ENCODE peak calls at places on chromosomes 3 and 15, in seven cellular contexts. One of them, this sample, is unnamed.
A peak's percentile ranks its signal among the peaks of the same experiment; 100 is the strongest.

GRCh38 chr3:88000853-88001252 is 58.0 kb downstream of the CGGBP1 start:
- DNase-seq in stomach: no peak
- DNase-seq in progenitor cell of endocrine pancreas: no peak
- DNase-seq in B cell: peak; percentile 46
- DNase-seq in WTC11: peak; percentile 25
- DNase-seq in neural crest cell: peak; percentile 12
- DNase-seq in uterus: no peak
- DNase-seq in this sample: no peak

GRCh38 chr3:152574461-152575079 is 260.4 kb upstream of the P2RY1 start:
- DNase-seq in stomach: no peak
- DNase-seq in progenitor cell of endocrine pancreas: no peak
- DNase-seq in B cell: peak; percentile 50
- DNase-seq in WTC11: peak; percentile 47
- DNase-seq in neural crest cell: peak; percentile 9
- DNase-seq in uterus: peak; percentile 63
- DNase-seq in this sample: no peak

GRCh38 chr3:187586226-187586625 is 84.0 kb downstream of the SST start:
- DNase-seq in stomach: no peak
- DNase-seq in progenitor cell of endocrine pancreas: no peak
- DNase-seq in B cell: no peak
- DNase-seq in WTC11: no peak
- DNase-seq in neural crest cell: no peak
- DNase-seq in uterus: no peak
- DNase-seq in this sample: no peak

GRCh38 chr3:128343287-128344045 is 123.2 kb downstream of the DNAJB8 start:
- DNase-seq in stomach: peak; percentile 47
- DNase-seq in progenitor cell of endocrine pancreas: no peak
- DNase-seq in B cell: no peak
- DNase-seq in WTC11: no peak
- DNase-seq in neural crest cell: no peak
- DNase-seq in uterus: no peak
- DNase-seq in this sample: no peak

GRCh38 chr15:40052604-40053003 is 13.6 kb upstream of the SRP14 start:
- DNase-seq in stomach: no peak
- DNase-seq in progenitor cell of endocrine pancreas: no peak
- DNase-seq in B cell: no peak
- DNase-seq in WTC11: no peak
- DNase-seq in neural crest cell: no peak
- DNase-seq in uterus: no peak
- DNase-seq in this sample: no peak

GRCh38 chr15:49815937-49816336 is 195.1 kb downstream of the DTWD1 start:
- DNase-seq in stomach: no peak
- DNase-seq in progenitor cell of endocrine pancreas: no peak
- DNase-seq in B cell: no peak
- DNase-seq in WTC11: no peak
- DNase-seq in neural crest cell: no peak
- DNase-seq in uterus: peak; percentile 56
- DNase-seq in this sample: no peak

GRCh38 chr3:135226057-135226456 is 431.0 kb downstream of the EPHB1 start:
- DNase-seq in stomach: no peak
- DNase-seq in progenitor cell of endocrine pancreas: no peak
- DNase-seq in B cell: no peak
- DNase-seq in WTC11: no peak
- DNase-seq in neural crest cell: no peak
- DNase-seq in uterus: no peak
- DNase-seq in this sample: no peak

GRCh38 chr3:138549578-138549977 is 44.5 kb downstream of the CEP70 start:
- DNase-seq in stomach: no peak
- DNase-seq in progenitor cell of endocrine pancreas: no peak
- DNase-seq in B cell: no peak
- DNase-seq in WTC11: no peak
- DNase-seq in neural crest cell: no peak
- DNase-seq in uterus: no peak
- DNase-seq in this sample: no peak

GRCh38 chr3:149089395-149089794 is 3.1 kb upstream of the HLTF start:
- DNase-seq in stomach: no peak
- DNase-seq in progenitor cell of endocrine pancreas: no peak
- DNase-seq in B cell: no peak
- DNase-seq in WTC11: no peak
- DNase-seq in neural crest cell: no peak
- DNase-seq in uterus: no peak
- DNase-seq in this sample: no peak

GRCh38 chr3:72651498-72651897 is 196.7 kb downstream of the SHQ1 start:
- DNase-seq in stomach: no peak
- DNase-seq in progenitor cell of endocrine pancreas: no peak
- DNase-seq in B cell: no peak
- DNase-seq in WTC11: no peak
- DNase-seq in neural crest cell: no peak
- DNase-seq in uterus: no peak
- DNase-seq in this sample: no peak

GRCh38 chr3:186214670-186215069 is 105.8 kb upstream of the ETV5 start:
- DNase-seq in stomach: no peak
- DNase-seq in progenitor cell of endocrine pancreas: no peak
- DNase-seq in B cell: no peak
- DNase-seq in WTC11: no peak
- DNase-seq in neural crest cell: no peak
- DNase-seq in uterus: no peak
- DNase-seq in this sample: no peak

GRCh38 chr15:75785771-75786563 is 57.3 kb upstream of the UBE2Q2 start:
- DNase-seq in stomach: no peak
- DNase-seq in progenitor cell of endocrine pancreas: no peak
- DNase-seq in B cell: no peak
- DNase-seq in WTC11: peak; percentile 74
- DNase-seq in neural crest cell: peak; percentile 50
- DNase-seq in uterus: no peak
- DNase-seq in this sample: peak; percentile 44

GRCh38 chr15:60535743-60536142 is 56.8 kb upstream of the ICE2 start:
- DNase-seq in stomach: no peak
- DNase-seq in progenitor cell of endocrine pancreas: no peak
- DNase-seq in B cell: no peak
- DNase-seq in WTC11: no peak
- DNase-seq in neural crest cell: no peak
- DNase-seq in uterus: no peak
- DNase-seq in this sample: no peak

GRCh38 chr15:94582368-94582767 is 351.0 kb downstream of the MCTP2 start:
- DNase-seq in stomach: no peak
- DNase-seq in progenitor cell of endocrine pancreas: peak; percentile 28
- DNase-seq in B cell: no peak
- DNase-seq in WTC11: peak; percentile 54
- DNase-seq in neural crest cell: peak; percentile 30
- DNase-seq in uterus: peak; percentile 24
- DNase-seq in this sample: no peak

GRCh38 chr3:144665567-144666053 is 694.0 kb downstream of the DIPK2A start:
- DNase-seq in stomach: no peak
- DNase-seq in progenitor cell of endocrine pancreas: no peak
- DNase-seq in B cell: no peak
- DNase-seq in WTC11: no peak
- DNase-seq in neural crest cell: no peak
- DNase-seq in uterus: no peak
- DNase-seq in this sample: no peak

GRCh38 chr3:39178553-39178952 is 13.8 kb downstream of the XIRP1 start:
- DNase-seq in stomach: no peak
- DNase-seq in progenitor cell of endocrine pancreas: no peak
- DNase-seq in B cell: no peak
- DNase-seq in WTC11: no peak
- DNase-seq in neural crest cell: no peak
- DNase-seq in uterus: no peak
- DNase-seq in this sample: no peak

GRCh38 chr3:177679568-177680441 is 482.5 kb upstream of the TBL1XR1 start:
- DNase-seq in stomach: no peak
- DNase-seq in progenitor cell of endocrine pancreas: no peak
- DNase-seq in B cell: no peak
- DNase-seq in WTC11: no peak
- DNase-seq in neural crest cell: no peak
- DNase-seq in uterus: peak; percentile 56
- DNase-seq in this sample: no peak

GRCh38 chr3:137460944-137461343 is 303.2 kb upstream of the SOX14 start:
- DNase-seq in stomach: no peak
- DNase-seq in progenitor cell of endocrine pancreas: no peak
- DNase-seq in B cell: no peak
- DNase-seq in WTC11: no peak
- DNase-seq in neural crest cell: no peak
- DNase-seq in uterus: no peak
- DNase-seq in this sample: no peak

GRCh38 chr3:2356298-2356950 is 257.8 kb downstream of the CNTN4 start:
- DNase-seq in stomach: no peak
- DNase-seq in progenitor cell of endocrine pancreas: no peak
- DNase-seq in B cell: no peak
- DNase-seq in WTC11: no peak
- DNase-seq in neural crest cell: no peak
- DNase-seq in uterus: no peak
- DNase-seq in this sample: no peak

GRCh38 chr15:82572311-82572710 is 32.1 kb upstream of the RPS17 start:
- DNase-seq in stomach: no peak
- DNase-seq in progenitor cell of endocrine pancreas: no peak
- DNase-seq in B cell: no peak
- DNase-seq in WTC11: no peak
- DNase-seq in neural crest cell: no peak
- DNase-seq in uterus: no peak
- DNase-seq in this sample: no peak

GRCh38 chr15:84819291-84819768 is 2.2 kb downstream of the ALPK3 start:
- DNase-seq in stomach: no peak
- DNase-seq in progenitor cell of endocrine pancreas: no peak
- DNase-seq in B cell: no peak
- DNase-seq in WTC11: no peak
- DNase-seq in neural crest cell: no peak
- DNase-seq in uterus: no peak
- DNase-seq in this sample: no peak

GRCh38 chr3:67349551-67350174 is 304.7 kb downstream of the SUCLG2 start:
- DNase-seq in stomach: no peak
- DNase-seq in progenitor cell of endocrine pancreas: no peak
- DNase-seq in B cell: no peak
- DNase-seq in WTC11: no peak
- DNase-seq in neural crest cell: no peak
- DNase-seq in uterus: no peak
- DNase-seq in this sample: no peak

GRCh38 chr3:115040673-115041286 is 106.3 kb downstream of the ZBTB20 start:
- DNase-seq in stomach: peak; percentile 28
- DNase-seq in progenitor cell of endocrine pancreas: no peak
- DNase-seq in B cell: peak; percentile 40
- DNase-seq in WTC11: peak; percentile 16
- DNase-seq in neural crest cell: peak; percentile 9
- DNase-seq in uterus: peak; percentile 21
- DNase-seq in this sample: no peak

GRCh38 chr15:78925956-78926743 is 18.7 kb downstream of the CTSH start:
- DNase-seq in stomach: no peak
- DNase-seq in progenitor cell of endocrine pancreas: no peak
- DNase-seq in B cell: no peak
- DNase-seq in WTC11: no peak
- DNase-seq in neural crest cell: no peak
- DNase-seq in uterus: no peak
- DNase-seq in this sample: no peak
- TF ChIP-seq CTCF in stomach: no peak
- TF ChIP-seq CTCF in progenitor cell of endocrine pancreas: no peak
- TF ChIP-seq CTCF in B cell: no peak
- TF ChIP-seq CTCF in WTC11: no peak
- TF ChIP-seq CTCF in neural crest cell: no peak
- TF ChIP-seq CTCF in uterus: no peak
- TF ChIP-seq CTCF in this sample: no peak

GRCh38 chr15:80090879-80091503 is 31.5 kb downstream of the ZFAND6 start:
- DNase-seq in stomach: no peak
- DNase-seq in progenitor cell of endocrine pancreas: no peak
- DNase-seq in B cell: no peak
- DNase-seq in WTC11: no peak
- DNase-seq in neural crest cell: no peak
- DNase-seq in uterus: no peak
- DNase-seq in this sample: no peak
- TF ChIP-seq CTCF in stomach: peak; percentile 29
- TF ChIP-seq CTCF in progenitor cell of endocrine pancreas: peak; percentile 48
- TF ChIP-seq CTCF in B cell: peak; percentile 52
- TF ChIP-seq CTCF in WTC11: no peak
- TF ChIP-seq CTCF in neural crest cell: peak; percentile 52
- TF ChIP-seq CTCF in uterus: no peak
- TF ChIP-seq CTCF in this sample: peak; percentile 69

DNA sequence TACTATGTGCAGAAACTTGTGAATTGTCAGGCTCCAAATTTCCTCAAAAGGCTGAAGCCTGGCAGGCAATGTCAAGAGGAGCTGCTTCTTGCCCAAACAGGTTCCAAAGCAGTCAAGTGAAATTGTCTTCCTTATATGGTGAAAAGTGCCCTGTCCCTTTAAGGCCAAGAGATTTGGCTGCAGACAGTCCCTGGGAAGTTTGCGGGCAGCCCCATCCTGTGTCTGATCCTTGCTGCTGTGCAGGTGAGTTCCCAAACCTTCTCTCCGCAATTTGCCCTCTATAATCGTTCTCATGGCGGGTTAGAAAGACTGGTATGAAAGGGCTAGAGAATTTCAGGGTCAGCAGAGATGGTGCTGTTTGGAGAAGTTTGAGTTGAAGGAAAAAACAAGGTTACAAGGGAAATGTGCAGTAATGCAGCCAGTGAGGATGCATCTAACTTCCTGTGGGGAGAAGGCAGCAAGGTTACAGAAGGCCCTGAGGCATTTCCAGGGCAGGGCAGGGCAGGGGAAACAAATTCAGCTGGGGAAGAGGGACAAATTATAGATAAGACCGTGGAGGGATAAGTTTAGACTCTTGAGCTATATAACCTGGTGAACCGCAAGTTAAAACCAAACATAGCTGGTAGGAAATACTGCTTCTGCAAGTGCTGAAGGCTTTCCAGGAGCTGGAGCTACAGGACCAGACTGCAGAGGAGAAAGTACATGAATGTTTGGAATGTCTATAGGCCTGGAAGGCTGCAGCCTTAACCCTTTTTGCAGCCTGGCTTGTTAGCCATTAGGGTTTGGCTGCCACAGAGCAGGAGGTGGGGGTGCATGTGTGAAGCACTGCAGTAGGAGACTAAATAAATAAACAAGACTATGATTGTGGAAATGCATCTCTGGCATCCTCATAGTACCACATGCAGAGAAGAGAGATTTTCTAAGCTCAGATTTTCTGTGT is 256.2 kb upstream of the IL12A start:
- DNase-seq in stomach: no peak
- DNase-seq in progenitor cell of endocrine pancreas: no peak
- DNase-seq in B cell: no peak
- DNase-seq in WTC11: peak; percentile 57
- DNase-seq in neural crest cell: no peak
- DNase-seq in uterus: no peak
- DNase-seq in this sample: no peak
- TF ChIP-seq CTCF in stomach: no peak
- TF ChIP-seq CTCF in progenitor cell of endocrine pancreas: no peak
- TF ChIP-seq CTCF in B cell: no peak
- TF ChIP-seq CTCF in WTC11: no peak
- TF ChIP-seq CTCF in neural crest cell: no peak
- TF ChIP-seq CTCF in uterus: no peak
- TF ChIP-seq CTCF in this sample: no peak

DNA sequence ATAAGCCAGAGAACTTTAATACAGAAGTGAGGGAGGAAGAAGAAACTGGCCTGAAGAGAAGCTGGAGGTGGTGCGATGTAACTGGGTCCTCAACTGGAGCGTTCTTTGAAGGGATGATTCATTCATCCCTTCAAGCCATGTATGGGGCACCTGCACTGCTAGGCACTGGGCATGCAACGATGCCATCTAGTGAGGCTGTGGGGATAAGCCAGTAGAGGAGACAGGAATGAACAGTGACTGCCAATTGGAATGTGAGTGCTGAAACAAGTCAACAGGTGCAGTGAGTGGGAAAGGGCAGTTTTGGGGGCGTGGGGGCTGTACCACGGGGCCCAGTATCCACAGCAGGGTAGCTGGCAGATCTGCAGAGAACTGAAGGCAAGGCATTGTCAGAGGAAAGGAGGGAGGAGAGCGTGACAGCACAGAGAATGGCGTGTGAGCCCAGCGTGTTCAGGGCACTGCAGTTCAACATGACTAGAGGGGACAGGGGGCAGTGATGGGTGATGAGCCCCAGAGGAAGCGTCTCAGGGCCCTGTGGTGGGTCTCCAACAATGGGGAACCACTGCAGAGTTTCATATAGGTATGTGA is 3.8 kb upstream of the KIF23 start:
- DNase-seq in stomach: no peak
- DNase-seq in progenitor cell of endocrine pancreas: no peak
- DNase-seq in B cell: no peak
- DNase-seq in WTC11: peak; percentile 39
- DNase-seq in neural crest cell: no peak
- DNase-seq in uterus: no peak
- DNase-seq in this sample: no peak
- TF ChIP-seq CTCF in stomach: no peak
- TF ChIP-seq CTCF in progenitor cell of endocrine pancreas: peak; percentile 22
- TF ChIP-seq CTCF in B cell: no peak
- TF ChIP-seq CTCF in WTC11: no peak
- TF ChIP-seq CTCF in neural crest cell: no peak
- TF ChIP-seq CTCF in uterus: no peak
- TF ChIP-seq CTCF in this sample: no peak